ENCODE peak calls at places on chromosomes 2 and 18, in nine cellular contexts. One of them, this sample, is unnamed.
A peak's percentile ranks its signal among the peaks of the same experiment; 100 is the strongest.

GRCh38 chr2:64019083-64019974 is at the start of gene VPS54:
- DNase-seq in GM23248: peak; percentile 82
- DNase-seq in lower lobe of right lung: peak; percentile 76
- DNase-seq in fibroblast of mammary gland: peak; percentile 63
- DNase-seq in osteoblast: peak; percentile 92
- DNase-seq in cardiac muscle cell: peak; percentile 69
- DNase-seq in right cardiac atrium: peak; percentile 88
- DNase-seq in fibroblast of the aortic adventitia: peak; percentile 62
- DNase-seq in K562: peak; percentile 80
- DNase-seq in this sample: peak; percentile 93

GRCh38 chr2:17869128-17869527 is 9.3 kb upstream of the KCNS3 start:
- DNase-seq in right cardiac atrium: no peak
- DNase-seq in lower lobe of right lung: no peak
- DNase-seq in fibroblast of the aortic adventitia: no peak
- DNase-seq in fibroblast of mammary gland: peak; percentile 12
- DNase-seq in K562: no peak
- DNase-seq in GM23248: peak; percentile 31
- DNase-seq in osteoblast: peak; percentile 71
- DNase-seq in cardiac muscle cell: no peak
- DNase-seq in this sample: no peak

GRCh38 chr18:77733292-77733903 is 483.8 kb downstream of the GALR1 start:
- DNase-seq in GM23248: no peak
- DNase-seq in fibroblast of mammary gland: no peak
- DNase-seq in fibroblast of the aortic adventitia: no peak
- DNase-seq in K562: no peak
- DNase-seq in right cardiac atrium: no peak
- DNase-seq in cardiac muscle cell: no peak
- DNase-seq in osteoblast: no peak
- DNase-seq in lower lobe of right lung: no peak
- DNase-seq in this sample: no peak

GRCh38 chr2:236777408-236777807 is 207.8 kb downstream of the ACKR3 start:
- DNase-seq in osteoblast: no peak
- DNase-seq in cardiac muscle cell: no peak
- DNase-seq in right cardiac atrium: no peak
- DNase-seq in fibroblast of the aortic adventitia: no peak
- DNase-seq in lower lobe of right lung: no peak
- DNase-seq in K562: no peak
- DNase-seq in fibroblast of mammary gland: no peak
- DNase-seq in GM23248: no peak
- DNase-seq in this sample: no peak

GRCh38 chr18:69894467-69894866 is 53.2 kb downstream of the CD226 start:
- DNase-seq in fibroblast of the aortic adventitia: no peak
- DNase-seq in fibroblast of mammary gland: no peak
- DNase-seq in lower lobe of right lung: no peak
- DNase-seq in cardiac muscle cell: no peak
- DNase-seq in osteoblast: no peak
- DNase-seq in GM23248: no peak
- DNase-seq in K562: no peak
- DNase-seq in right cardiac atrium: no peak
- DNase-seq in this sample: no peak

GRCh38 chr2:123935405-123935804 is 89.7 kb upstream of the CNTNAP5 start:
- DNase-seq in lower lobe of right lung: no peak
- DNase-seq in fibroblast of mammary gland: no peak
- DNase-seq in cardiac muscle cell: no peak
- DNase-seq in K562: no peak
- DNase-seq in fibroblast of the aortic adventitia: no peak
- DNase-seq in osteoblast: no peak
- DNase-seq in right cardiac atrium: no peak
- DNase-seq in GM23248: no peak
- DNase-seq in this sample: no peak

GRCh38 chr18:68462766-68463165 is 252.1 kb downstream of the TMX3 start:
- DNase-seq in lower lobe of right lung: no peak
- DNase-seq in cardiac muscle cell: no peak
- DNase-seq in fibroblast of mammary gland: no peak
- DNase-seq in right cardiac atrium: no peak
- DNase-seq in GM23248: no peak
- DNase-seq in fibroblast of the aortic adventitia: no peak
- DNase-seq in osteoblast: no peak
- DNase-seq in K562: no peak
- DNase-seq in this sample: no peak

GRCh38 chr18:46264255-46264654 is 160.1 kb downstream of the HAUS1 start:
- DNase-seq in fibroblast of the aortic adventitia: no peak
- DNase-seq in right cardiac atrium: no peak
- DNase-seq in fibroblast of mammary gland: peak; percentile 35
- DNase-seq in cardiac muscle cell: peak; percentile 64
- DNase-seq in lower lobe of right lung: no peak
- DNase-seq in K562: peak; percentile 10
- DNase-seq in osteoblast: no peak
- DNase-seq in GM23248: peak; percentile 41
- DNase-seq in this sample: no peak

GRCh38 chr2:45585267-45585861 is 25.7 kb downstream of the SRBD1 start:
- DNase-seq in osteoblast: peak; percentile 41
- DNase-seq in right cardiac atrium: no peak
- DNase-seq in lower lobe of right lung: no peak
- DNase-seq in cardiac muscle cell: peak; percentile 73
- DNase-seq in fibroblast of mammary gland: peak; percentile 71
- DNase-seq in fibroblast of the aortic adventitia: peak; percentile 79
- DNase-seq in GM23248: peak; percentile 75
- DNase-seq in K562: no peak
- DNase-seq in this sample: no peak

GRCh38 chr2:113219889-113220641 is 46.3 kb downstream of the PSD4 start:
- DNase-seq in osteoblast: peak; percentile 93
- DNase-seq in K562: peak; percentile 36
- DNase-seq in lower lobe of right lung: peak; percentile 80
- DNase-seq in right cardiac atrium: peak; percentile 85
- DNase-seq in fibroblast of the aortic adventitia: peak; percentile 62
- DNase-seq in fibroblast of mammary gland: peak; percentile 67
- DNase-seq in GM23248: peak; percentile 73
- DNase-seq in cardiac muscle cell: peak; percentile 76
- DNase-seq in this sample: no peak

GRCh38 chr2:58644992-58645391 is 403.9 kb upstream of the FANCL start:
- DNase-seq in fibroblast of the aortic adventitia: no peak
- DNase-seq in cardiac muscle cell: no peak
- DNase-seq in lower lobe of right lung: no peak
- DNase-seq in GM23248: no peak
- DNase-seq in fibroblast of mammary gland: no peak
- DNase-seq in K562: no peak
- DNase-seq in osteoblast: no peak
- DNase-seq in right cardiac atrium: no peak
- DNase-seq in this sample: no peak

GRCh38 chr2:231337807-231338759 is 57.4 kb upstream of the B3GNT7 start:
- DNase-seq in cardiac muscle cell: no peak
- DNase-seq in osteoblast: no peak
- DNase-seq in fibroblast of the aortic adventitia: no peak
- DNase-seq in K562: no peak
- DNase-seq in GM23248: no peak
- DNase-seq in lower lobe of right lung: no peak
- DNase-seq in fibroblast of mammary gland: no peak
- DNase-seq in right cardiac atrium: no peak
- DNase-seq in this sample: no peak

GRCh38 chr2:102001767-102002142 is 10.0 kb downstream of the IL1R2 start:
- DNase-seq in fibroblast of mammary gland: no peak
- DNase-seq in right cardiac atrium: no peak
- DNase-seq in lower lobe of right lung: no peak
- DNase-seq in GM23248: no peak
- DNase-seq in osteoblast: no peak
- DNase-seq in fibroblast of the aortic adventitia: no peak
- DNase-seq in cardiac muscle cell: no peak
- DNase-seq in K562: no peak
- DNase-seq in this sample: no peak

GRCh38 chr2:120735750-120736170 is at the start of gene GLI2:
- DNase-seq in osteoblast: peak; percentile 97
- DNase-seq in lower lobe of right lung: peak; percentile 66
- DNase-seq in fibroblast of mammary gland: peak; percentile 84
- DNase-seq in K562: peak; percentile 60
- DNase-seq in fibroblast of the aortic adventitia: peak; percentile 89
- DNase-seq in cardiac muscle cell: peak; percentile 94
- DNase-seq in GM23248: peak; percentile 96
- DNase-seq in right cardiac atrium: peak; percentile 91
- DNase-seq in this sample: peak; percentile 81

GRCh38 chr2:120734930-120735611 is 597 bp upstream of the GLI2 start:
- DNase-seq in K562: no peak
- DNase-seq in GM23248: peak; percentile 48
- DNase-seq in fibroblast of the aortic adventitia: peak; percentile 57
- DNase-seq in right cardiac atrium: no peak
- DNase-seq in osteoblast: no peak
- DNase-seq in fibroblast of mammary gland: no peak
- DNase-seq in lower lobe of right lung: no peak
- DNase-seq in cardiac muscle cell: peak; percentile 42
- DNase-seq in this sample: peak; percentile 59

GRCh38 chr2:120737802-120738516 is 2.3 kb downstream of the GLI2 start:
- DNase-seq in right cardiac atrium: no peak
- DNase-seq in fibroblast of the aortic adventitia: no peak
- DNase-seq in lower lobe of right lung: no peak
- DNase-seq in fibroblast of mammary gland: no peak
- DNase-seq in GM23248: no peak
- DNase-seq in K562: no peak
- DNase-seq in osteoblast: no peak
- DNase-seq in cardiac muscle cell: peak; percentile 45
- DNase-seq in this sample: peak; percentile 68

GRCh38 chr2:120736955-120737801 is 1.5 kb downstream of the GLI2 start:
- DNase-seq in fibroblast of mammary gland: peak; percentile 80
- DNase-seq in K562: no peak
- DNase-seq in lower lobe of right lung: no peak
- DNase-seq in cardiac muscle cell: peak; percentile 93
- DNase-seq in fibroblast of the aortic adventitia: peak; percentile 92
- DNase-seq in right cardiac atrium: peak; percentile 87
- DNase-seq in GM23248: peak; percentile 90
- DNase-seq in osteoblast: peak; percentile 97
- DNase-seq in this sample: peak; percentile 68

DNA sequence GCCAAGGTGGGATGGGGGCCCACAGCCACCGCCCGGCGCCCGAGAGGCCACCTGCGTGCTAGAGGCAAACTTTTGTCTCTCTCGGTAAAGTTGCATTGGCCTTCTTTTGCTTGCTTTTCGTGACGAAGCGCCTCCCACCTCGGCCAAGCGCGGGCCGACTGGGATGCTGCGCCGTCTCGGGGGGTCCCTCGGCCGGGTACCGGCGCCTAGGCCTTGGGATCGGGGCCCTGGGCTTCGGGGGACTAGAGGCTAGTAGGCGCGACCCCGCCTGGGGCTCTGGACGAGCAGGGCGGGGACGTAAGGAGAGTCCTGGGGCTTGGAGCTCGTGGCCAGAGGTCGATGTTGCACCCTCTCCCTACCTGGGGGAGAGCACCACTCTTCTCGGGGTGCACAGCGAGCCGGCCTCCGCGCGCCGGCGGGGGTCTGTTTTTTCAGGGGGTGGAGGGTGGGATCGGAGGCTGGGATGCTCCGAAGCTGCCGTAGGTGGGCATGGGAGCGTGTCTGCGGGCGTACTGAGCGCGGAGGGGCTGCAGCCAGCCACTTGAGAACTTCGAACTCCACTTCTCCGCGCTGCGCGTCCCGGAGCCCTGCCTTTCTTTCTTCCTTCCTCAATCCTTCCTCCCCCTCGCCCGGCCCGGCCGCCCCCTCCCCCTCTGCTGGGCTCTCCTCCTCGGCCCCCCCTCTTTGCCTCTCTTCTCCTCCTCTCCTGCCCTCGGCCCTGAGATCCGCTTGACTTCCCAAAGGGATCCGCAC is 710 bp downstream of the GLI2 start:
- DNase-seq in right cardiac atrium: peak; percentile 74
- DNase-seq in fibroblast of the aortic adventitia: no peak
- DNase-seq in K562: no peak
- DNase-seq in GM23248: peak; percentile 70
- DNase-seq in fibroblast of mammary gland: no peak
- DNase-seq in osteoblast: peak; percentile 90
- DNase-seq in cardiac muscle cell: no peak
- DNase-seq in lower lobe of right lung: no peak
- DNase-seq in this sample: peak; percentile 62
- H3K4me3 ChIP-seq in right cardiac atrium: peak overlapping the region; percentile 49
- H3K4me3 ChIP-seq in fibroblast of the aortic adventitia: peak overlapping the region; percentile 82
- H3K4me3 ChIP-seq in K562: no peak overlapping the region
- H3K4me3 ChIP-seq in GM23248: peak overlapping the region; percentile 90
- H3K4me3 ChIP-seq in fibroblast of mammary gland: peak overlapping the region; percentile 74
- H3K4me3 ChIP-seq in osteoblast: peak overlapping the region; percentile 88
- H3K4me3 ChIP-seq in cardiac muscle cell: peak overlapping the region; percentile 83
- H3K4me3 ChIP-seq in lower lobe of right lung: peak overlapping the region; percentile 55
- H3K4me3 ChIP-seq in this sample: peak overlapping the region; percentile 40

DNA sequence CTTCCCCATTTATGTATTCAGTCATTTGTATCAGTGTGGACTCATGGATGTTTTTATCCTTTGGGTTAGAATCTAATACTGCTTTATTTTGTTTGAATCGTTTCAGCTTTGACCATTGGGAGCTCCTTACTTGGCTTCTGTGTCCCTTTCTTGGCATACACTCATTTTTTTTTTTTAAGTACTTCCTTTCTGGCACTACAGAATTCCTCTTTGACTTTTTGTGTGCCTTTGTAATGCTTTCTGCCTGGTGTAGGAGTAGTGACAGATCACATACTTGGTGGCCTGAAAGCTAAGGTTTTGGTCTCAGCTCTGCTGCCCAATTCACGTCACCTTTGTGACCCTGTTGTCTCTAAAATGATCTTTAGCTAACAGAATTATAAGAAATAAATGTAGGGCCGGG is 68.4 kb downstream of the FMNL2 start:
- DNase-seq in fibroblast of mammary gland: no peak
- DNase-seq in K562: no peak
- DNase-seq in GM23248: no peak
- DNase-seq in lower lobe of right lung: no peak
- DNase-seq in right cardiac atrium: no peak
- DNase-seq in fibroblast of the aortic adventitia: no peak
- DNase-seq in osteoblast: no peak
- DNase-seq in cardiac muscle cell: no peak
- DNase-seq in this sample: no peak
- H3K4me3 ChIP-seq in fibroblast of mammary gland: no peak overlapping the region
- H3K4me3 ChIP-seq in K562: no peak overlapping the region
- H3K4me3 ChIP-seq in GM23248: no peak overlapping the region
- H3K4me3 ChIP-seq in lower lobe of right lung: no peak overlapping the region
- H3K4me3 ChIP-seq in right cardiac atrium: no peak overlapping the region
- H3K4me3 ChIP-seq in fibroblast of the aortic adventitia: no peak overlapping the region
- H3K4me3 ChIP-seq in osteoblast: no peak overlapping the region
- H3K4me3 ChIP-seq in cardiac muscle cell: no peak overlapping the region
- H3K4me3 ChIP-seq in this sample: no peak overlapping the region

GRCh38 chr2:47572136-47572535 is 169.2 kb downstream of the MSH2 start:
- DNase-seq in lower lobe of right lung: no peak
- DNase-seq in fibroblast of the aortic adventitia: no peak
- DNase-seq in K562: no peak
- DNase-seq in osteoblast: no peak
- DNase-seq in cardiac muscle cell: no peak
- DNase-seq in GM23248: no peak
- DNase-seq in fibroblast of mammary gland: no peak
- DNase-seq in right cardiac atrium: no peak
- DNase-seq in this sample: no peak
- H3K4me3 ChIP-seq in lower lobe of right lung: no peak overlapping the region
- H3K4me3 ChIP-seq in fibroblast of the aortic adventitia: no peak overlapping the region
- H3K4me3 ChIP-seq in K562: no peak overlapping the region
- H3K4me3 ChIP-seq in osteoblast: no peak overlapping the region
- H3K4me3 ChIP-seq in cardiac muscle cell: no peak overlapping the region
- H3K4me3 ChIP-seq in GM23248: no peak overlapping the region
- H3K4me3 ChIP-seq in fibroblast of mammary gland: no peak overlapping the region
- H3K4me3 ChIP-seq in right cardiac atrium: no peak overlapping the region
- H3K4me3 ChIP-seq in this sample: no peak overlapping the region

DNA sequence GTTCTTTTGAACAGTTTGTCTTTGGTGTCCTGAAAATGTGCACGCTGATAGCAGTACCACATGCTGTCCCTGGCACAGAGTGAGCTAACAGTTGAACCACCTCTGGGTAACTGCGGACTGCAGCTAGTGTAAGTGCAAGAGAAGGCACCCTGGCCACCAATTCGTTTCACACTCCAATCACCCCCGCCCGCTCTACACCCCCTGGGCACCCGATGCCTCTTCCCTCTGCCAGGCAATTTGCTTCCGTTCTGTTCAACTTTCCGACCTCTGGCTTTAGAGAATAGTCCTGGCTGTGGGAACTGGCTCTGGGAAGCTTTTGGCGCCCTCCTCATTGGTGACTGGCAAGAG is 1.4 kb downstream of the DOCK10 start:
- DNase-seq in osteoblast: peak; percentile 62
- DNase-seq in lower lobe of right lung: no peak
- DNase-seq in right cardiac atrium: no peak
- DNase-seq in GM23248: peak; percentile 61
- DNase-seq in fibroblast of the aortic adventitia: no peak
- DNase-seq in fibroblast of mammary gland: peak; percentile 33
- DNase-seq in cardiac muscle cell: no peak
- DNase-seq in K562: no peak
- DNase-seq in this sample: peak; percentile 75
- H3K4me3 ChIP-seq in osteoblast: peak overlapping the region; percentile 79
- H3K4me3 ChIP-seq in lower lobe of right lung: peak overlapping the region; percentile 74
- H3K4me3 ChIP-seq in right cardiac atrium: peak overlapping the region; percentile 58
- H3K4me3 ChIP-seq in GM23248: peak overlapping the region; percentile 85
- H3K4me3 ChIP-seq in fibroblast of the aortic adventitia: peak overlapping the region; percentile 76
- H3K4me3 ChIP-seq in fibroblast of mammary gland: peak overlapping the region; percentile 67
- H3K4me3 ChIP-seq in cardiac muscle cell: no peak overlapping the region
- H3K4me3 ChIP-seq in K562: no peak overlapping the region
- H3K4me3 ChIP-seq in this sample: peak overlapping the region; percentile 100